ENCODE peak calls at places on chromosome 5, in nine cellular contexts. U, Q, S, K, J, D, O, Z and E are unnamed samples.

GRCh38 chr5:54738118-54738972 is 220.8 kb downstream of the SNX18 start:
- DNase-seq in U (peak; percentile 76), Q (no peak), S (peak; percentile 56), K (no peak), J (no peak), D (peak; percentile 72), O (no peak), Z (no peak), E (no peak)

GRCh38 chr5:158955636-158956035 is 144.1 kb downstream of the EBF1 start:
- DNase-seq in U (no peak), Q (no peak), S (no peak), K (no peak), J (no peak), D (no peak), O (no peak), Z (no peak), E (no peak)

GRCh38 chr5:153496835-153497234 is 6.4 kb downstream of the GRIA1 start:
- DNase-seq in U (peak; percentile 56), Q (peak; percentile 67), S (no peak), K (no peak), J (peak; percentile 62), D (no peak), O (no peak), Z (no peak), E (no peak)

GRCh38 chr5:133831506-133832224 is 136.8 kb downstream of the C5orf15 start:
- DNase-seq in U (peak; percentile 22), Q (peak; percentile 45), S (no peak), K (no peak), J (peak; percentile 17), D (no peak), O (no peak), Z (no peak), E (no peak)

GRCh38 chr5:76180817-76181805 is 97.9 kb downstream of the SV2C start:
- DNase-seq in U (no peak), Q (peak; percentile 23), S (no peak), K (no peak), J (no peak), D (no peak), O (no peak), Z (no peak), E (no peak)

GRCh38 chr5:96691503-96692303 is 29.5 kb downstream of the CAST start:
- DNase-seq in U (no peak), Q (no peak), S (no peak), K (no peak), J (no peak), D (no peak), O (no peak), Z (no peak), E (no peak)

GRCh38 chr5:169795311-169795710 is 158.2 kb downstream of the DOCK2 start:
- DNase-seq in U (no peak), Q (peak; percentile 44), S (no peak), K (no peak), J (no peak), D (no peak), O (no peak), Z (no peak), E (no peak)

GRCh38 chr5:118146824-118147223 is 841.5 kb downstream of the DTWD2 start:
- DNase-seq in U (no peak), Q (no peak), S (no peak), K (no peak), J (no peak), D (no peak), O (no peak), Z (no peak), E (no peak)

GRCh38 chr5:97547999-97548797 is 365.2 kb upstream of the RIOK2 start:
- DNase-seq in U (peak; percentile 37), Q (no peak), S (no peak), K (no peak), J (no peak), D (no peak), O (no peak), Z (peak; percentile 32), E (no peak)

GRCh38 chr5:137305971-137306592 is 193.0 kb downstream of the SPOCK1 start:
- DNase-seq in U (no peak), Q (no peak), S (no peak), K (no peak), J (no peak), D (no peak), O (no peak), Z (no peak), E (no peak)

GRCh38 chr5:165026971-165027370 is 1521.6 kb downstream of the MAT2B start:
- DNase-seq in U (no peak), Q (no peak), S (no peak), K (no peak), J (no peak), D (no peak), O (no peak), Z (no peak), E (no peak)

GRCh38 chr5:36359267-36359666 is 57.6 kb upstream of the RANBP3L start:
- DNase-seq in U (no peak), Q (no peak), S (no peak), K (no peak), J (peak; percentile 63), D (no peak), O (no peak), Z (no peak), E (no peak)

GRCh38 chr5:132256086-132256782 is 1.3 kb upstream of the PDLIM4 start:
- DNase-seq in U (no peak), Q (no peak), S (peak; percentile 2), K (no peak), J (no peak), D (no peak), O (no peak), Z (no peak), E (no peak)

DNA sequence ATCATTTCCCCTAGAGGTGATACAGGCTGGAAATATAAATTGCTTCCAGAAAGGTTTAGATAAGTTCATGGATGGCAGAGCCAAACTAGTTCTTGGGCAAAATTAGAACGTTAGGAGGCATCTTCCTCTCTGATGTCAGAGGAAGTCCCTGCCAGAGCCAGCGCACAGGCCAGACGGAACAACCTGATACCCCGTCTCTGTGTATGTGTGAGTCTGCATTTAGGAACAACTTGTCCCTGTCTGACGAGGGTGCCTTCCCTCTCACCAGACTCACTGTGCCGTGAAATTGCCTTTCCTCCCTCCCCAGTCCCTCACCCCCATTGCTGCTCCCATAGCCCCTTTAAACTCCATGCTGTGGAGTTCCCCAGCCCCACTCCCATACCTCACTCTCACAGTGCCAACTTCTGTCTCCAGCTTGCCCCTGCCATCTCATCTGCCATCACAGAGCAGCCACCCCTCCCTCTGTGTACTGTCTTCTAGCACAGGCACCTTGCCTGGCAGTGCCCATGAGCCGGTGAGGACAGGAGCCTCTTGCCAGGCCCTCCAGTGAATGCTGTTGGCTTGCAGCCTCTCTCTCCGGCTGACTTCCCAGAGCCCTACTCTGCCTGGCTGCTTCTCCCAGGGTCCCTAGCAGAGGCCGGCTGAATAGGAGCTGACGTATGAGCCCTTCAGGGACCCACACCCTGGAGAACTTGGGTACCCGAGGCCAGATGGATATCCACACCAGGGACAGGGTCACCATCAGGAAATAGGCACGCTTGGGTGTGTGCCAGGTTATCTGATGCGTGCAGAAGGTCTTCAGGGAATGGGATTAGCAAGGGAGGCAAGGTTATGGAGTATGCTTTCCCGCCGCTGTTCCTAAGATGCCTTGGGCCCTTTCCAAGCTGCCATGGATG is 26.7 kb downstream of the UNC5A start:
- DNase-seq in U (no peak), Q (no peak), S (no peak), K (no peak), J (no peak), D (no peak), O (no peak), Z (no peak), E (no peak)
- TF ChIP-seq CTCF in U (no peak), Q (no peak), S (no peak), K (no peak), J (no peak), D (no peak), O (no peak), Z (no peak), E (no peak)

DNA sequence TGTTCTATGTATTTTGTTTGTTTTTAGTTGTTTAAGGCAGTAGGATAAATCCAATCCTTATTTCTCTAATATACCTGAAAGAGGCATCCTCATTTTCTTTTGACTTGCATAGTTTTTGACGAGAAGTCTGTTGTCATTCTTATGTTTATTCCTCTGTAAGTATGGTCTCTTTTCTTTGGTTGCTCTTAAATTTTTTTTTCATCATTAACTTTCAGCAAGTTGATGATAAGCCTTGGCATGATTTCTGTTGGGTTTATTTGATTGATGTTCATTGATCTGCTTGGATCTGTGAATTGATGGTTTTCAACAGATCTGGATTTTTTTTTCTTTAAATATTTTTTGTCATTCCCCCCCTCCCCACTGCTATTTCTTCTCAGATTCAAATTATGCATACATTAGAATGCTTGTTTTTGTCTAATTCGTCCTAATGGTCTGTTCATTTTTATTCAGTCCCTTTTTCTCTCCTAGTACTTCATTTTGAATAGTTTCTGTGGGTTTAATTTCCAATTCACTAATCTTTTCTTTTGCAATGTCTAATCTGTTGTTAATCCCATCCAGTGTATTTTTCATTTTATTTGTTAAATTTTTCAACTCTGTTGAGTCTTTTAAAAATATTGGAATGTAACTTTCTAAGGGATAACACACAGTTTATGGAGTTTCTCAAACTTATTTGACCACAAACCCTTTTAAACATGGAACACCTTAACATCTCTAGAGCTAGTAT is 495.9 kb downstream of the CSNK1G3 start:
- DNase-seq in U (peak; percentile 23), Q (no peak), S (no peak), K (no peak), J (no peak), D (no peak), O (no peak), Z (no peak), E (no peak)
- TF ChIP-seq CTCF in U (no peak), Q (no peak), S (no peak), K (no peak), J (no peak), D (no peak), O (no peak), Z (no peak), E (no peak)

GRCh38 chr5:178766936-178767912 is 36.8 kb upstream of the ZNF354A start:
- DNase-seq in U (no peak), Q (no peak), S (no peak), K (peak; percentile 36), J (no peak), D (no peak), O (no peak), Z (no peak), E (no peak)
- TF ChIP-seq CTCF in U (no peak), Q (no peak), S (no peak), K (no peak), J (no peak), D (no peak), O (no peak), Z (no peak), E (no peak)

GRCh38 chr5:177495243-177496060 is 2.0 kb downstream of the PDLIM7 start:
- DNase-seq in U (peak; percentile 84), Q (no peak), S (no peak), K (peak; percentile 85), J (peak; percentile 97), D (peak; percentile 76), O (peak; percentile 55), Z (peak; percentile 53), E (no peak)

GRCh38 chr5:177498013-177498847 is 826 bp upstream of the PDLIM7 start:
- DNase-seq in U (no peak), Q (no peak), S (peak; percentile 47), K (peak; percentile 67), J (peak; percentile 8), D (peak; percentile 57), O (no peak), Z (no peak), E (no peak)

GRCh38 chr5:177497011-177497296 is 450 bp downstream of the PDLIM7 start:
- DNase-seq in U (no peak), Q (no peak), S (no peak), K (no peak), J (no peak), D (no peak), O (no peak), Z (no peak), E (no peak)

GRCh38 chr5:177496111-177497010 is 1.0 kb downstream of the PDLIM7 start:
- DNase-seq in U (peak; percentile 92), Q (peak; percentile 94), S (peak; percentile 70), K (peak; percentile 88), J (peak; percentile 97), D (peak; percentile 86), O (peak; percentile 71), Z (peak; percentile 76), E (peak; percentile 68)

GRCh38 chr5:177497297-177498012 is at the start of gene PDLIM7:
- DNase-seq in U (peak; percentile 96), Q (peak; percentile 99), S (peak; percentile 96), K (peak; percentile 97), J (peak; percentile 99), D (peak; percentile 95), O (peak; percentile 97), Z (peak; percentile 98), E (peak; percentile 100)
- TF ChIP-seq CTCF in U (no peak), Q (no peak), S (peak; percentile 31), K (no peak), J (no peak), D (peak; percentile 17), O (no peak), Z (no peak), E (no peak)